ENCODE peak calls at places on chromosomes 3 and 15, in six cellular contexts. A is upper lobe of left lung, Y is A549, L is GM12878, M is HepG2, R is K562. U is an unnamed sample. For H3K4me1, the result is how much of the 10 kb centered on the place peaks cover.

GRCh38 chr15:81085213-81085612 is 48.9 kb upstream of the CFAP161 start:
- ATAC-seq in R (peak), M (no peak), Y (no peak), L (no peak), A (no peak), U (no peak)

GRCh38 chr15:60695713-60696522 is 217.0 kb upstream of the ICE2 start:
- ATAC-seq in M (peak), R (no peak), Y (no peak), L (peak), A (no peak), U (no peak)

GRCh38 chr3:30682434-30683155 is 76.2 kb downstream of the TGFBR2 start:
- ATAC-seq in M (no peak), R (no peak), Y (no peak), A (no peak), L (no peak), U (no peak)

GRCh38 chr3:16825617-16826204 is 59.0 kb upstream of the PLCL2 start:
- ATAC-seq in R (no peak), M (no peak), Y (no peak), A (no peak), L (no peak), U (no peak)

GRCh38 chr3:126487151-126487771 is 11.6 kb upstream of the ZXDC start:
- ATAC-seq in M (peak), Y (no peak), A (peak), L (peak), R (peak), U (peak)

GRCh38 chr3:52005571-52005986 is 9.9 kb upstream of the RPL29 start:
- ATAC-seq in L (no peak), M (peak), Y (no peak), A (peak), R (no peak), U (no peak)

GRCh38 chr3:11698326-11699082 is 54.8 kb upstream of the VGLL4 start:
- ATAC-seq in M (no peak), Y (no peak), R (no peak), L (no peak), A (no peak), U (no peak)

GRCh38 chr15:68045289-68046265 is 8.5 kb upstream of the PIAS1 start:
- ATAC-seq in L (no peak), Y (peak), M (peak), A (peak), R (no peak), U (no peak)

GRCh38 chr15:80265021-80265420 is 13.0 kb upstream of the CTXND1 start:
- ATAC-seq in A (no peak), Y (no peak), M (no peak), L (no peak), R (no peak), U (no peak)

GRCh38 chr3:63565220-63565619 is 87.3 kb upstream of the SNTN start:
- ATAC-seq in L (no peak), A (no peak), R (no peak), M (no peak), Y (no peak), U (no peak)

GRCh38 chr3:23071306-23071705 is 131.8 kb upstream of the UBE2E2 start:
- ATAC-seq in M (no peak), A (no peak), R (no peak), L (no peak), Y (no peak), U (no peak)

GRCh38 chr3:12463686-12464085 is 20.6 kb upstream of the TSEN2 start:
- ATAC-seq in A (no peak), Y (no peak), M (peak), R (no peak), L (no peak), U (no peak)

GRCh38 chr15:64156652-64157331 is 5.3 kb downstream of the SNX22 start:
- ATAC-seq in A (no peak), L (no peak), M (no peak), R (no peak), Y (no peak), U (no peak)

GRCh38 chr3:63814300-63814699 is 4.8 kb upstream of the C3orf49 start:
- ATAC-seq in A (no peak), Y (no peak), L (no peak), R (no peak), M (peak), U (no peak)

GRCh38 chr15:100348578-100348977 is 6.8 kb upstream of the ADAMTS17 start:
- ATAC-seq in M (no peak), L (no peak), R (no peak), Y (no peak), A (no peak), U (no peak)

GRCh38 chr3:144403040-144403457 is 431.4 kb downstream of the DIPK2A start:
- ATAC-seq in A (no peak), L (no peak), M (no peak), R (no peak), Y (no peak), U (no peak)

GRCh38 chr3:25151497-25151896 is 276.6 kb upstream of the RARB start:
- ATAC-seq in Y (no peak), M (no peak), L (no peak), A (peak), R (no peak), U (peak)

GRCh38 chr3:14519406-14519805 is 20.7 kb downstream of the GRIP2 start:
- ATAC-seq in M (no peak), A (no peak), L (no peak), R (peak), Y (no peak), U (no peak)
- TF ChIP-seq EP300 in M (no peak), A (no peak), L (no peak), R (no peak), Y (no peak), U (no peak)

GRCh38 chr3:108605491-108605890 is 16.0 kb downstream of the DZIP3 start:
- ATAC-seq in Y (no peak), M (no peak), L (no peak), R (no peak), A (no peak), U (no peak)
- H3K4me3 ChIP-seq in Y (no peak), M (no peak), L (no peak), R (no peak), A (no peak), U (no peak)

GRCh38 chr3:56769125-56769709 is 32.5 kb downstream of the ARHGEF3 start:
- ATAC-seq in R (no peak), Y (no peak), M (no peak), A (peak), L (no peak), U (no peak)
- H3K4me1 ChIP-seq in R (under half), Y (under half), M (under half), A (under half), L (under half), U (under half)

DNA sequence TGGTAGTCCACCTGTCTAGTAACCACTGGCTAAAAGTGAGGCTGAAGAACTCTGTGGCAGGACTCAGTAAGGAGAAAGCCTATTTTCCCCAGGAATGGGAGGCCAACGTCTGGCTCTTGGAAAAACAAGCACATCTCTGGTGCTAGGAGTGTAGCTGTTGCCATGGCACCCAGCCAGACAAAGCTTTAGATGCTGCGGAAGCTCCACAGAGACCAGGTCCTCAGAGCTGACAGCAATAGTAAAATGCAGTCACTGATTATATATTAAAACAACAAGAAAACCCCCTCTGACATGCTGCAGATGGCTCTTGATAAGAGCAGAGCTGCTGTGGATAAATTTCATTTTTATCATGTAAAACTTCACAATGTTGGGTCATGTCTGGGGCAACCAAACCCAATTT is 124.9 kb upstream of the STRIT1 start:
- ATAC-seq in M (no peak), R (no peak), L (no peak), Y (no peak), A (no peak), U (no peak)
- TF ChIP-seq EP300 in M (no peak), R (no peak), L (no peak), Y (no peak), A (no peak), U (no peak)

GRCh38 chr15:89363133-89363532 is 28.5 kb upstream of the POLG start:
- ATAC-seq in A (no peak), M (no peak), L (no peak), R (no peak), Y (no peak), U (no peak)

GRCh38 chr15:89359471-89360293 is 25.1 kb upstream of the POLG start:
- ATAC-seq in Y (no peak), A (no peak), M (no peak), L (peak), R (no peak), U (no peak)

GRCh38 chr15:89360294-89360971 is 25.8 kb upstream of the POLG start:
- ATAC-seq in L (no peak), A (no peak), M (no peak), R (no peak), Y (no peak), U (no peak)

GRCh38 chr15:89362203-89363101 is 27.8 kb upstream of the POLG start:
- ATAC-seq in R (no peak), M (no peak), L (no peak), Y (no peak), A (no peak), U (no peak)

GRCh38 chr15:89361451-89362202 is 27.0 kb upstream of the POLG start:
- ATAC-seq in M (peak), A (peak), Y (peak), R (peak), L (no peak), U (no peak)
- H3K4me3 ChIP-seq in M (no peak), A (no peak), Y (peak), R (no peak), L (no peak), U (no peak)

DNA sequence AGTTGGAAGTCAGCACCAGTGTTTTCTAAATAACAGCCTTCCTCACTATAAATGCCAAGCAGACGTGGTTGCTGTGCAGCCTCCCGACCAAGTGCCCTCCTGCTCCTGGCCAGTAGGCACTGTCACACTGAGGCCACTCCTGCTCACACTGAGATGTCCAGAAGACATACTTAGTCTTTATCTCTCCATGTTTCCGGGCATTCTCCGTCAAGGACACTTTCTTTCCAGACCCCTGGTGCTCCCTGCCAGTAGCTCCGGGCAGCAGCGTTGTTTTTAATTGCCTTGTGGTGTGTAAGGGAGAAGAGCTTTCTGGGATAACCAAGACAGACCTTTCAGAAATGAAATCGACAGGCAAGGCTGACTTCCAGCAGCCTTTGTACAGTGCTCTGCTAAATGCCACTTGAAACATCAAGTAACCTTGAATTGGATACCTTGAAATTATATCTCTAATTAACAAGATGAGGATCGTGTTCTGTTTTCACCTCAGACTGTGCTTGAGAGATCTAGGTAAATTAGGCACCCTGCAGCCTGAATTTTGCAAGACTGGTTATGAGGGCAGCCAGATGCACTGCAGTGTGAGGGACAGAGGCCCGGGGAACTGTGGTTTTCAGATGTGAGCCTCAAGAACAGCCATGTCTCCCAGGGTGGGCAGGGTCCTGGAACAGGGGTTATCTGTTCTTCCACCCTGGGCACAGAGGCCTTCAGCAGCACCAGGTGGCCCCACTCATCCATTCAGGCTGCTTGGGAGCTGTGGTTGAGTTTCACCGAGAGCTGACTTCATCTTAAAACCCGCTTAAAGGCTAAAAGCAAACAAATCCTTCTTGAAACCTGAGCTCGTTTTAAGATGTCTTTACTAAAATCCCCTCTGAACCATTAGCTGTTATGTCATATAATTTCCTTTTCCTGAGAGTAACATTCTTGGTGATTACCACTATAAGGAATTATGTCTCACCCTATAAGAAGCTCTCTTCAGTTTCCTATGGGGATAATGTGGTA is 105.6 kb upstream of the IL12A start:
- ATAC-seq in L (peak), Y (peak), M (no peak), A (peak), R (no peak), U (no peak)
- H3K4me1 ChIP-seq in L (under half), Y (under half), M (under half), A (under half), R (under half), U (half or more)

DNA sequence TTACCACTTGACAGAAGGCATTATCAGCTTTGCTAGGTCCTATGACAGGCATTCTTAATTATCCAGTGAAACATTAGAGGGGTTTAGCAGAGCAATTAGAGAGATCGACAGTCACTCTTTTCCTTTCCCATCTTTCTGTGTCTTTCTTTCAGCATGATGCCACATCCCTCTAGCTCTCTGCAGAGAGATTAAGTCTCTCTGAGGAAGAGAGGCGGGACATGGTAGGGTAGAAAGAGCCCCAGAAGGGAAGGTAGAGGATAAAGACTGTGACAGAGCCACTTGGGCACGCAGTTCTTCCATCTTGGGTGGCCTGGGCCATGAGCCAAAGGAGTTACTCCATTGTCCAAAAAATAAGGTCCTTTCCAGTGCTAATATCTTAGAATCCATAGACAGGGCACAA is 55.8 kb downstream of the HHLA2 start:
- ATAC-seq in A (no peak), R (no peak), M (no peak), L (no peak), Y (no peak), U (no peak)
- TF ChIP-seq EP300 in A (no peak), R (no peak), M (no peak), L (no peak), Y (no peak), U (no peak)

DNA sequence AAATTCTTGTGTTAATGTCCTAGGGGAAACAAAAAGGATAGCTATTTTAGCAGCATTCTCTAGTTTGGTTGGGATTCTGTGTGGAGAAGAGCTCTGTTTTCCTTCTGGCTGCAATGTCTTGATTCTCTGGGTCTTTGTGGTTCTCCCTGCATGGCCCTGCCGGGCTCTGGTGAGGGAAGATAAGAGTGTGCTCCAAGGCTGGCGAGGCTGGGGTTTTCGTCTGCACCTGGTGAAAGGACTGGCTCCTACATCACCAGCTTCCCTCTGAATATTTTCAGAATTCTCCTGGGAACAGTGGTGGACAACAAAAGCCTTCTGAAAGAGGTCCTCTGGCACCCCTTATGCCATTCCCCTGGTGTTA is 38.1 kb upstream of the SFMBT1 start:
- ATAC-seq in R (peak), Y (no peak), L (no peak), M (peak), A (no peak), U (no peak)
- H3K4me3 ChIP-seq in R (no peak), Y (no peak), L (no peak), M (no peak), A (no peak), U (no peak)

GRCh38 chr15:96337354-96337990 is 7.0 kb downstream of the NR2F2 start:
- ATAC-seq in A (no peak), M (no peak), Y (no peak), R (peak), L (peak), U (no peak)

GRCh38 chr15:96339662-96340347 is 9.3 kb downstream of the NR2F2 start:
- ATAC-seq in M (no peak), R (no peak), L (no peak), A (no peak), Y (no peak), U (no peak)

GRCh38 chr15:96338772-96339661 is 8.5 kb downstream of the NR2F2 start:
- ATAC-seq in Y (no peak), M (peak), R (no peak), A (no peak), L (no peak), U (no peak)

GRCh38 chr15:96336643-96337353 is 6.3 kb downstream of the NR2F2 start:
- ATAC-seq in M (peak), A (no peak), Y (no peak), R (peak), L (peak), U (no peak)

GRCh38 chr15:96337991-96338771 is 7.7 kb downstream of the NR2F2 start:
- ATAC-seq in L (no peak), Y (no peak), R (no peak), M (no peak), A (no peak), U (no peak)
- H3K4me1 ChIP-seq in L (under half), Y (half or more), R (under half), M (under half), A (under half), U (under half)

U was measured in gastroesophageal sphincter.